ENCODE peak calls at places on chromosomes 4 and X, in four cellular contexts. H is left ventricle myocardium inferior, R is BJ, J is GM12865. D is an unnamed sample.

GRCh38 chr4:8188743-8189550 is 10.1 kb upstream of the SH3TC1 start:
- DNase-seq in H (peak), R (no peak), J (no peak), D (peak)

GRCh38 chr4:139664442-139664841 is 1.2 kb upstream of the MGST2 start:
- DNase-seq in R (no peak), J (no peak), H (no peak), D (no peak)

GRCh38 chrX:149129767-149130166 is 375.3 kb downstream of the IDS start:
- DNase-seq in R (no peak), J (no peak), H (no peak), D (no peak)

GRCh38 chr4:86834901-86835300 is 14.3 kb downstream of the SLC10A6 start:
- DNase-seq in H (no peak), J (no peak), R (peak), D (no peak)

GRCh38 chr4:16626945-16627344 is 271.5 kb downstream of the LDB2 start:
- DNase-seq in H (no peak), J (no peak), R (peak), D (no peak)

GRCh38 chr4:165461176-165461835 is 82.5 kb downstream of the CPE start:
- DNase-seq in R (peak), H (no peak), J (no peak), D (no peak)

GRCh38 chr4:46994007-46994405 is 625 bp upstream of the GABRA4 start:
- DNase-seq in H (no peak), R (no peak), J (no peak), D (peak)

GRCh38 chrX:114344756-114345155 is 239.1 kb upstream of the HTR2C start:
- DNase-seq in J (peak), R (no peak), H (no peak), D (no peak)

GRCh38 chr4:67084801-67085200 is 460.5 kb downstream of the CENPC start:
- DNase-seq in J (no peak), H (no peak), R (no peak), D (no peak)
- H3K4me3 ChIP-seq in J (no peak), H (no peak), R (no peak), D (no peak)

GRCh38 chrX:40105791-40106676 is 8.3 kb upstream of the BCOR start:
- DNase-seq in J (peak), H (peak), R (no peak), D (peak)
- H3K4me3 ChIP-seq in J (peak), H (peak), R (peak), D (peak)

DNA sequence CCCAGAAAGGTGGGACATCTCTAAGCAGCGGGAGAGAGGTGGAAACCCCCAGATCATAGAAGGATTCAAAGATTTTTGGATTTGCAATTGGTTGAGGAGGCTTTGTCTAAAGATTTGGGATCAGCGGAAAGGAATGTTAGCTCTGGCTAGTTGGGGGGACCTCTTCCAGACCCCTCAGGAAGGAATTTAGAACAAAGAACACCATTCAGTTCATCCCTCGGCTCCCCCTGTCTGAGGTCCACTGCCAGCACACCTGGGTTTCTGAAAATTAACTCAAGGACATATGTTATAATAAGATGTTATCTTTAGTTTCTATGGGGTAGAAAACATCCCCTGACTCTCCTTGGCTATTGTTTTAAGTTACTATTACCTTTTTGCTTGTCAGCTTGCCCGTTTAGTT is 163.6 kb downstream of the CEP135 start:
- DNase-seq in J (no peak), H (no peak), R (no peak), D (no peak)
- H3K4me3 ChIP-seq in J (no peak), H (no peak), R (no peak), D (no peak)

GRCh38 chr4:17781831-17782287 is 438 bp upstream of the FAM184B start:
- DNase-seq in J (no peak), R (no peak), H (no peak), D (peak)
- H3K4me3 ChIP-seq in J (no peak), R (peak), H (peak), D (peak)

GRCh38 chrX:17592117-17592516 is 145.2 kb upstream of the SCML1 start:
- DNase-seq in H (no peak), J (no peak), R (no peak), D (no peak)

GRCh38 chrX:17591741-17592110 is 145.6 kb upstream of the SCML1 start:
- DNase-seq in R (no peak), J (peak), H (no peak), D (no peak)

GRCh38 chrX:17587352-17587751 is 149.9 kb upstream of the SCML1 start:
- DNase-seq in H (no peak), J (no peak), R (no peak), D (no peak)

GRCh38 chrX:17588303-17588702 is 149.0 kb upstream of the SCML1 start:
- DNase-seq in R (no peak), J (no peak), H (no peak), D (no peak)

GRCh38 chrX:17590892-17591740 is 146.2 kb upstream of the SCML1 start:
- DNase-seq in H (peak), J (peak), R (no peak), D (no peak)
- H3K4me3 ChIP-seq in H (peak), J (no peak), R (peak), D (no peak)